ENCODE peak calls at places on chromosomes 7 and 10, in five cellular contexts. L, A, S, G and T are unnamed samples.

GRCh38 chr7:91556956-91557650 is 292.9 kb downstream of the FZD1 start:
- DNase-seq in L (no peak), S (no peak), G (no peak), A (no peak), T (no peak)

GRCh38 chr10:79137826-79138225 is 69.1 kb downstream of the ZMIZ1 start:
- DNase-seq in S (no peak), L (peak; percentile 20), G (no peak), A (no peak), T (peak; percentile 70)

GRCh38 chr7:108294595-108294994 is 161.6 kb downstream of the NRCAM start:
- DNase-seq in L (no peak), G (no peak), A (no peak), S (no peak), T (no peak)

GRCh38 chr10:82378146-82378545 is 503.2 kb downstream of the NRG3 start:
- DNase-seq in L (no peak), G (no peak), A (no peak), S (no peak), T (no peak)

GRCh38 chr7:14836571-14837189 is 65.9 kb downstream of the DGKB start:
- DNase-seq in A (peak; percentile 33), S (peak; percentile 20), G (peak; percentile 60), L (no peak), T (no peak)

GRCh38 chr7:151018421-151019129 is 5.7 kb downstream of the ATG9B start:
- DNase-seq in L (no peak), G (no peak), S (no peak), A (no peak), T (peak; percentile 40)

GRCh38 chr7:139476139-139476538 is 7.3 kb downstream of the KLRG2 start:
- DNase-seq in G (no peak), L (no peak), S (no peak), A (no peak), T (no peak)

GRCh38 chr7:85521108-85521694 is 334.3 kb upstream of the SEMA3D start:
- DNase-seq in A (no peak), S (no peak), G (no peak), L (no peak), T (no peak)

GRCh38 chr7:77532247-77532646 is 4.8 kb upstream of the PTPN12 start:
- DNase-seq in A (no peak), G (no peak), L (no peak), S (no peak), T (no peak)

GRCh38 chr7:134857958-134858357 is 78.5 kb downstream of the CALD1 start:
- DNase-seq in A (no peak), S (no peak), G (no peak), L (no peak), T (no peak)

GRCh38 chr7:12706900-12707536 is 19.6 kb downstream of the ARL4A start:
- DNase-seq in S (no peak), G (no peak), A (no peak), L (no peak), T (no peak)

GRCh38 chr10:79490400-79491081 is 21.8 kb upstream of the EIF5AL1 start:
- DNase-seq in G (no peak), A (no peak), S (no peak), L (no peak), T (no peak)

GRCh38 chr10:44752451-44753441 is 158.4 kb upstream of the TMEM72 start:
- DNase-seq in G (no peak), A (peak; percentile 59), S (no peak), L (no peak), T (no peak)

GRCh38 chr7:69599211-69599878 is 1.1 kb downstream of the AUTS2 start:
- DNase-seq in S (peak; percentile 46), L (no peak), G (no peak), A (no peak), T (peak; percentile 2)

GRCh38 chr7:88759216-88759955 is at the start of gene ZNF804B:
- DNase-seq in A (no peak), G (no peak), L (no peak), S (peak; percentile 44), T (peak; percentile 2)

GRCh38 chr7:158083526-158084310 is 503.9 kb downstream of the PTPRN2 start:
- DNase-seq in L (no peak), A (no peak), G (no peak), S (no peak), T (no peak)

GRCh38 chr10:70660722-70661121 is 11.6 kb upstream of the ADAMTS14 start:
- DNase-seq in A (no peak), S (no peak), L (no peak), G (no peak), T (no peak)

GRCh38 chr7:20506175-20506574 is 109.3 kb upstream of the ABCB5 start:
- DNase-seq in G (no peak), A (no peak), L (no peak), S (no peak), T (no peak)

GRCh38 chr7:47405921-47406765 is 175.8 kb downstream of the TNS3 start:
- DNase-seq in L (no peak), G (no peak), A (no peak), S (no peak), T (no peak)

GRCh38 chr7:121515181-121515580 is 119.1 kb upstream of the FAM3C start:
- DNase-seq in G (no peak), A (no peak), L (no peak), S (no peak), T (no peak)

GRCh38 chr10:24262929-24263653 is 54.2 kb downstream of the KIAA1217 start:
- DNase-seq in G (no peak), L (no peak), S (no peak), A (no peak), T (no peak)